ENCODE peak calls at places on chromosomes 2 and 18, in four cellular contexts. G, Y, L and V are unnamed samples.

GRCh38 chr18:8208716-8209115 is 400.5 kb upstream of the RAB12 start:
- DNase-seq in G (no peak), Y (no peak), L (no peak), V (no peak)

GRCh38 chr18:48834421-48835011 is 116.2 kb downstream of the SMAD7 start:
- DNase-seq in G (peak), Y (peak), L (peak), V (peak)

GRCh38 chr2:180359522-180360282 is 352.6 kb upstream of the CWC22 start:
- DNase-seq in G (peak), Y (no peak), L (no peak), V (no peak)

GRCh38 chr2:1787799-1788477 is 43.6 kb upstream of the PXDN start:
- DNase-seq in G (no peak), Y (no peak), L (no peak), V (no peak)

GRCh38 chr2:25881759-25882158 is 3.5 kb upstream of the ASXL2 start:
- DNase-seq in G (no peak), Y (no peak), L (no peak), V (no peak)

GRCh38 chr2:206275274-206276160 is 1.1 kb downstream of the ZDBF2 start:
- DNase-seq in G (no peak), Y (no peak), L (no peak), V (no peak)

GRCh38 chr2:193549661-193550060 is 1354.9 kb upstream of the TMEFF2 start:
- DNase-seq in G (no peak), Y (no peak), L (no peak), V (no peak)

GRCh38 chr18:42437646-42438045 is 482.6 kb downstream of the PIK3C3 start:
- DNase-seq in G (no peak), Y (peak), L (no peak), V (no peak)

GRCh38 chr2:232432598-232433184 is 23.3 kb upstream of the ALPI start:
- DNase-seq in G (no peak), Y (no peak), L (no peak), V (no peak)

DNA sequence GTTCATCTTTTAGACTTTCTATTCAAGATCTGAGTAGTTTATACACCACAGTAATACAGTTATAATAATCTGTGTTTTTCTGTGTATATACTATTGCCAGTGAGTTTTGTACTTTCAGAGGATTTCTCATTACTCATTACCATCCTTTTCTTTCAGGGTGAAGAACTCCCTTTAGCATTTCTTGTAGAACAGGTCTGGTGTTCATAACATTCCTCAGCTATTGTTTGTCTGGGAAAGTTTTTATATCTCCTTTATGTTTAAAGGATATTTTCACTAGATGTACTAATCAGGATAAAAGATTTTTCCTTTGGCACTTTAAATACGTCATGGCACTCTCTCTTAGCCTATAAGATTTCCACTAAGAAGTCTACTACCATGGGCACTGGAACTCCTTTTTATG is 705.5 kb downstream of the SLC4A3 start:
- DNase-seq in G (no peak), Y (no peak), L (no peak), V (no peak)
- H3K27ac ChIP-seq in G (no peak), Y (no peak), L (no peak), V (peak)

GRCh38 chr18:76518543-76519155 is 23.6 kb upstream of the ZNF516 start:
- DNase-seq in G (peak), Y (peak), L (no peak), V (no peak)
- H3K4me3 ChIP-seq in G (peak), Y (peak), L (peak), V (peak)

GRCh38 chr2:42307180-42307579 is 53.8 kb downstream of the COX7A2L start:
- DNase-seq in G (no peak), Y (no peak), L (no peak), V (no peak)

GRCh38 chr2:42300527-42300926 is 60.5 kb downstream of the COX7A2L start:
- DNase-seq in G (no peak), Y (no peak), L (no peak), V (no peak)

GRCh38 chr2:42304059-42304713 is 56.8 kb downstream of the COX7A2L start:
- DNase-seq in G (no peak), Y (no peak), L (no peak), V (no peak)

GRCh38 chr2:42298996-42299754 is 61.8 kb downstream of the COX7A2L start:
- DNase-seq in G (no peak), Y (no peak), L (no peak), V (no peak)

DNA sequence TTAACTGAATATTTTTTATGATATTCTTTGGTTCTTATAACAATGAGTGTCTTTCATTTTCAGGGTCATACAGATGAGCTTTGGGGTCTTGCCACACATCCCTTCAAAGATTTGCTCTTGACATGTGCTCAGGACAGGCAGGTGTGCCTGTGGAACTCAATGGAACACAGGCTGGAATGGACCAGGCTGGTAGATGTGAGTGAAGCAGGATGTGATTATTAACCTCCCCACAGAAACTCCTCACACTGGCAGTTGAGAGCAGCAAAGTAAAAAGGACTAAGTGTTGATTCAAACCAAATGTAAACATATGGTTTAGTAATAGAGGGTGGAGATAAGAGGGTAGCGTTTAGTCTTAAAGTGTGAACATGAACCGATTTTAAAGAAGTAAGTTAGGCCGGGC is 57.8 kb downstream of the COX7A2L start:
- DNase-seq in G (no peak), Y (no peak), L (no peak), V (no peak)
- H3K27ac ChIP-seq in G (no peak), Y (no peak), L (no peak), V (no peak)

DNA sequence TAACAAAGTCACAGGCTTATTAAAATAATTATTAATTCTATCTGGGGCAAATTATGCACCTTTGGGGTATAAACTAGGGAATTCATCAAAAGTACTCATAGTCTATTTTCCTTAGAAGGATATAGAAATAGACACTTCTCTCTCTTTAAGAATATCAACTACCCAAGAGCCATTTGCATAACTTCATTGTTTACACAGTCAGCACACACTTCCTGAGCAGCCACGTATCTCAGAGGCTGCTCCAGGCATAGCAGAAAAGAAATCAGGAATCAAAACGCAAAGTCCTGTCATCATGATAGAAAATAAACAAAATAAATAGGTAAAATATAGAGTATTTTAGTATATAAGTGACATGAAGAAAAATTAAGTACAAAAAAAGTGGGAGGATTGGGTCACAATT is 346.0 kb upstream of the SPHKAP start:
- DNase-seq in G (no peak), Y (no peak), L (no peak), V (no peak)
- H3K4me3 ChIP-seq in G (no peak), Y (no peak), L (no peak), V (no peak)

DNA sequence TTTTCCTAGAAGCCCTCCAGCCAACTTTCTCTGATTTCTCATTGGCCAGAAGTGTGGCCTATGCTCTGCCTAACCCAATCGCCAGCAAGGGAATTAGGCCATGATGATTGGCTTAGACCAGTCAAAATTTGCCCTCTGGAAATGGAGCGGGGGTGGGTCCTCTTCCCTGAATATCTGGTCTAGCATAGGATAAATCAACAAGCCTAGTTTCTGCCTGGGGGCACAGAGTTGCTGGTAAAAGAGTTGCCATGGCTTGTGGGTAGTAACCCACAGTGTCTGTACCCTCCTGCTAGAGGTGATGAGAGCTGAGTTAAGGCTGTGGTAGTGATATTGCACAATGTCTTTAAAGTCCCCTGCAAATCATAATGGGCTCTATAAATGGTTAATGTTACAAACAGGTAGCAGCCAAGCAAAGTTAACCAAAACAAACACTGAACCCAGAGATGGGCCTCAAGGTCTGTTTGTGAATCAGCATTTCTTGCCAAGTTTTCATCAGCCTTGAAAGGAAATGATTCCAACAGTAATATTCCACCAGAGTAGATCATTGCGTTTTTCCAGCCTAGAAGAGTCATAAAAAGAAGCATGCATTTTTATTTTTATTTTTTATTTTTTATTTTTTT is 19.3 kb downstream of the GALM start:
- DNase-seq in G (no peak), Y (no peak), L (no peak), V (no peak)
- H3K27ac ChIP-seq in G (no peak), Y (no peak), L (no peak), V (no peak)

GRCh38 chr2:68692511-68692910 is 42.1 kb upstream of the ARHGAP25 start:
- DNase-seq in G (no peak), Y (no peak), L (no peak), V (no peak)

GRCh38 chr2:68687018-68687417 is 43.6 kb downstream of the PROKR1 start:
- DNase-seq in G (no peak), Y (no peak), L (no peak), V (no peak)

GRCh38 chr2:68693947-68694346 is 40.7 kb upstream of the ARHGAP25 start:
- DNase-seq in G (no peak), Y (no peak), L (no peak), V (no peak)

GRCh38 chr2:68689553-68690537 is 44.8 kb upstream of the ARHGAP25 start:
- DNase-seq in G (peak), Y (no peak), L (no peak), V (no peak)

DNA sequence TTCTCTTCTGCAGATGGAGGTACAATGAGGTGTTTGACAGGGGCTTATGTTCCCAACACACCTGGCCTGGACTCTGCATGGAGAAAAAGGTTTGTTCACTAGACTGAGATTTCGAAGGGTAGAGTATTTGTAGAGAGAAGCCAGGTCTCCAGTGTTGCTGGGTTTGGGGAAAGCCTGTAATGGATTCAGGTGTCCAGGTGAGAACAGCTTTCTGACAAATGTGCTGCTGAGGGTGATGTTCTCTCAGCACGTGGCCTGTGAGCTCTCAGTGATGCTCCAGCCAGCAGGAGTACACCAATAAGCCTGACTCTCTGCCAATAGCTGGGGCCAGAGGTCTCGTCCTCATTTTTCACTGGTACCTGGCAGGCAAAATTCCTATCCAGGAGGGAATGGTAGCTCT is 43.8 kb upstream of the ARHGAP25 start:
- DNase-seq in G (no peak), Y (no peak), L (no peak), V (no peak)
- H3K4me3 ChIP-seq in G (no peak), Y (no peak), L (no peak), V (no peak)

GRCh38 chr2:68948695-68949094 is 4.0 kb downstream of the GKN2 start:
- DNase-seq in G (no peak), Y (no peak), L (no peak), V (no peak)

GRCh38 chr2:68951899-68952298 is 794 bp downstream of the GKN2 start:
- DNase-seq in G (no peak), Y (no peak), L (no peak), V (no peak)

GRCh38 chr2:68952887-68953521 is at the start of gene GKN2:
- DNase-seq in G (no peak), Y (no peak), L (no peak), V (no peak)
- H3K27ac ChIP-seq in G (no peak), Y (no peak), L (no peak), V (no peak)